ENCODE peak calls at places on chromosomes 7 and 10, in four cellular contexts. W is uterus, F is mammary epithelial cell, Y is colonic mucosa. R is an unnamed sample.

GRCh38 chr10:127757033-127757432 is 20.0 kb downstream of the FOXI2 start:
- DNase-seq in Y (no peak), F (no peak), W (no peak), R (no peak)

GRCh38 chr7:38383281-38383680 is 109.8 kb upstream of the TARP start:
- DNase-seq in Y (no peak), W (no peak), F (no peak), R (no peak)

GRCh38 chr10:122494833-122495232 is 33.5 kb downstream of the HTRA1 start:
- DNase-seq in Y (no peak), F (peak; percentile 87), W (peak; percentile 46), R (no peak)

GRCh38 chr10:51918921-51919325 is 219.5 kb upstream of the CSTF2T start:
- DNase-seq in W (no peak), F (no peak), Y (no peak), R (no peak)

GRCh38 chr7:26698806-26699205 is 165.6 kb downstream of the SKAP2 start:
- DNase-seq in F (no peak), Y (no peak), W (no peak), R (no peak)

GRCh38 chr7:120405652-120406051 is 132.7 kb downstream of the KCND2 start:
- DNase-seq in W (no peak), Y (no peak), F (no peak), R (no peak)

GRCh38 chr10:27998178-27998953 is 513 bp downstream of the ODAD2 start:
- DNase-seq in Y (no peak), W (no peak), F (no peak), R (no peak)

GRCh38 chr10:60572511-60573194 is 183.0 kb upstream of the ANK3 start:
- DNase-seq in Y (peak; percentile 35), F (peak; percentile 61), W (no peak), R (no peak)

DNA sequence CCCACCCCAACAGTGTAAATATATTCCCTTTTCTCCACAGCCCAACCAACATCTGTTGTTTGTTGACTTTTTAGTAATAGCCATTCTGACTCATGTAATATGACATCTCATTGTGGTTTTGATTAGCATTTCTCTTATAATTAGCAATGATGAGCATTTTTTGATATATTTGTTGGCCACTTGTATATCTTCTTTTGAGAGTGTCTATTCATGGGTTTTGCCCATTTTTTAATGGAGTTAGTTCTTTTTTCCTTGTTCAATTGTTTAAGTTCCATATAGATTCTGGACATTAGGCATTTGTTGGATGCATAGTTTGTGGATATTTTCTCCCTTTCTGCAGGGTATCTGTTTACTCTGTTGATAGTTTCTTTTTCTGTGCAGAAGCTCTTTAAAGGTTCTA is 340.1 kb downstream of the NXPH1 start:
- DNase-seq in F (no peak), Y (no peak), W (no peak), R (no peak)
- H3K9me3 ChIP-seq in F (no peaks in the 10 kb centered on the region), Y (no peaks in the 10 kb centered on the region), W (no peaks in the 10 kb centered on the region), R (no peaks in the 10 kb centered on the region)

DNA sequence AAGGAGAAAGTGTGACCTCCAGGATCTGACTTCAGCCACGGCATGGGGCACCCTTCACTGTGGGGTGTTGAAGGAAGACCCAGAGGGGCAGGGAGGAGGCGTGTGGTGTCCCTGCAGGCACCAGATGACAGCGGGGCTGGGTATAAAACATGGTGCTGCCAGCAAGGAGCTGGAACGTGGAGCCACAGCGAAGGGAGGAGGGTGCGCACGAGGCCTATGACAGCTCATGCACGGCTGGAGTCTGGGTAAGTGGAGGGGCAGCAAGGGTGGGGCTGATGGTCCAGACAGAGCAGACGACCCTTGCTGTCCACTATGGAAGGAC is 27.8 kb upstream of the FOXL3 start:
- DNase-seq in Y (no peak), W (no peak), F (no peak), R (no peak)
- H3K9me3 ChIP-seq in Y (no peaks in the 10 kb centered on the region), W (no peaks in the 10 kb centered on the region), F (peaks cover 27% of the 10 kb centered on the region), R (no peaks in the 10 kb centered on the region)

DNA sequence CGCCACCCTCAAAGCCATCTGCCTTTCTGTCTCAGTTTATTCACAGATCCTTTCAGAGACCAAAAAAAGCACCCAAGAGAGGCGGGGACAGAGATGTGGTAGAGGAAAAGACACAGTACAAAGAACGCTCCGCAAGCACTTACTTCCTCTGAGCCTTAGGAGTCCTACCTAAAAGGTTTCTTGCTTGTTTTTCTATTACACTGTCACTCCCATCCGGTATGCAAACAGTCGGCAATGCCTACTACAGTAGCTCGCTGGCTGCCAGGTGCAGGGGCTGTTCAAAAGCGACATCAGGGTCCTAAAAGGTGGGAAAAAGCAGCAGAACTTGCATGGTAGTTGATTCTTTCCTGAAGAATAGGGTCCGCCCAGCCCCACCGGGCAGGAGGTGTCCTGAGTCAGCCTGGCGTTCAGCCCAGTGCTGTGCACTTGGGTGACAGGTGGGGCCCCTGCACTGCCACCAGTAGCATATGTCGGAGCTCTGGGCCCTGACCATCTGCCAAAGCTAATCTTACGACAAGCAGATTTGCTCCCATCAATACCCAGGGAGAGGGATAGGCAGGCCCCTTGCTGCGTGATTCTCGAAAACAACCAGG is 685 bp downstream of the TECPR1 start:
- DNase-seq in Y (peak; percentile 84), W (peak; percentile 39), F (no peak), R (peak; percentile 22)
- H3K9me3 ChIP-seq in Y (no peaks in the 10 kb centered on the region), W (no peaks in the 10 kb centered on the region), F (no peaks in the 10 kb centered on the region), R (no peaks in the 10 kb centered on the region)

GRCh38 chr7:5065107-5065407 is 19.4 kb downstream of the RBAK start:
- DNase-seq in W (no peak), Y (no peak), F (no peak), R (no peak)

GRCh38 chr7:5064391-5065106 is 18.9 kb downstream of the RBAK start:
- DNase-seq in F (no peak), W (no peak), Y (no peak), R (no peak)

GRCh38 chr7:5063698-5064097 is 18.0 kb downstream of the RBAK start:
- DNase-seq in Y (no peak), F (no peak), W (no peak), R (no peak)
- H3K9me3 ChIP-seq in Y (peaks cover 21% of the 10 kb centered on the region), F (peaks cover 79% of the 10 kb centered on the region), W (peaks cover 89% of the 10 kb centered on the region), R (peaks cover 69% of the 10 kb centered on the region)

DNA sequence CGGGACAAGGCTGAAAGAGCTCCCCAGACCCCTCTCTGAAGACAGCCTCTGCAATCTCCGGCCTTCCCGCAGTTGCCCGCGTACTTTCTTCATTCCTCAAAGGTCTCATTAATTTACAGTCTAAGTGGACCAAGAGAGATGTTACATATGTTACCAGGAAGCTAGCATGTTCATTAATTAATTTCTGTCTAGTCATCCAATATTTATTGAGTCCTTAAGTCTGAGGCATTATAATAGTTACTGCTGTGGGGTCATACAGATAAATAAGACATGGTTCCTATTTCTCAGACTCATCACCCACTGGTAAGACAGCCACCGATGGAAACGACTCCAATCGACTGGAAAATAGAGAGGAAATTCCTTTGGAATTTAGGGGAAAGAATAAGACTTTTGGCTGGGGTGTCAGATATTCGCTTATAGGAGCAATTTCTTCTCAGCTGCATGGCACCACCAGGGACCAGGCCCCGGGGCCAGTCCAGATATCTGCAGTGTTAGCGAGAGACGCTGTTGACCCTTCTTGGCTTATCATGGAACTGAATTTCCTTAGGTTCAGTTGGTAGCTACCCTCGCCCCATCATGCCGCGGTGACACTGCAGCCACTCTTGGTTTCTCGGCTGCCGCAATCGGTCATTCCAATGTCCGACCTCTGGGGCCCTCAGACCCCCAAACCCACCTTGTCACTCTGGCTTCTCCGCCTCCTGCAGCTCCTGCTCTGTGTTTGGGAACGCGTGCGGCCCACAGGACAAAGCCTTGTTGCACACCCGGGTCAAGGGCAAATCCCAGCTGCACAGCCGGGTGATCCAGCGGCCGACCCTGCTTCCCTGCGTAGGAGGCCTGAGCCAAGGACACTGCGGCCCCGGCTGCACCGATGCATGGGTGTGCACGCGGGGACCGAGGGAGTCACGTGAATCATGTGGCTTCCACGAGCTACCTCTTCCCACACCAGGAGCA is 383.2 kb downstream of the DNAJB6 start:
- DNase-seq in W (no peak), Y (no peak), F (no peak), R (no peak)
- H3K9me3 ChIP-seq in W (no peaks in the 10 kb centered on the region), Y (no peaks in the 10 kb centered on the region), F (peaks cover 48% of the 10 kb centered on the region), R (no peaks in the 10 kb centered on the region)

DNA sequence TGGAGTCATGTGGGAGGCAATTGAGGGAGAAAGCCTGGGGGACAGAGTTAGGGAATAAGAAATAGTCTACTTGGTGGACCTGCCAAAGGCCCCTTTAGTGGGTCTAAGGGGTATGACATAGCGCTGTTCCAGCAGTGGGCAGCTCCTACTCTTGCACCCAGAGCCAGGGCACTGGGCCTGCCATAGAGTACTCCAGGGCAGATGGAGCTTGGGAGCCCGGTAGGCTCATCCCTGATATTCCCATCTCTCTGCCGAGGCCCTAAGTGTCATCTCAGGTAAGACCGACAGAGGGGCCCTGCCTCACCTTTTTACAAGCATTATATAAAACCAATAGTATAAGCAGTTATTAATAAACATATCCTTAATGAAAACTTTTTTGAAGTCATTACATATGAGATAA is 9.6 kb downstream of the SAMD9L start:
- DNase-seq in W (no peak), Y (no peak), F (no peak), R (no peak)
- H3K9me3 ChIP-seq in W (peaks cover 13% of the 10 kb centered on the region), Y (no peaks in the 10 kb centered on the region), F (no peaks in the 10 kb centered on the region), R (peaks cover 15% of the 10 kb centered on the region)

GRCh38 chr7:56474271-56474670 is 358.1 kb upstream of the NUPR2 start:
- DNase-seq in F (no peak), W (no peak), Y (no peak), R (no peak)
- H3K9me3 ChIP-seq in F (peaks cover 61% of the 10 kb centered on the region), W (peaks cover 7% of the 10 kb centered on the region), Y (no peaks in the 10 kb centered on the region), R (no peaks in the 10 kb centered on the region)

GRCh38 chr10:58254644-58255043 is 13.1 kb downstream of the IPMK start:
- DNase-seq in Y (no peak), W (no peak), F (no peak), R (no peak)
- H3K9me3 ChIP-seq in Y (no peaks in the 10 kb centered on the region), W (no peaks in the 10 kb centered on the region), F (no peaks in the 10 kb centered on the region), R (no peaks in the 10 kb centered on the region)

GRCh38 chr10:120995768-120996167 is 144.6 kb downstream of the WDR11 start:
- DNase-seq in F (no peak), W (no peak), Y (no peak), R (no peak)
- H3K9me3 ChIP-seq in F (peaks cover 5% of the 10 kb centered on the region), W (no peaks in the 10 kb centered on the region), Y (no peaks in the 10 kb centered on the region), R (no peaks in the 10 kb centered on the region)

R was measured in T-helper 17 cell.